ENCODE peak calls at places on chromosome 13, in nine cellular contexts. One of them, this sample, is unnamed.

GRCh38 chr13:40191186-40191980 is 475.1 kb downstream of the FOXO1 start:
- DNase-seq in stimulated activated CD8-positive, alpha-beta memory T cell treated with anti-CD3 and anti-CD28 coated beads, Interleukin-7, amount 100 ng/mL, for 4 hours: no peak
- DNase-seq in iris pigment epithelial cell: peak; percentile 50
- DNase-seq in stimulated activated CD4-positive, alpha-beta T cell treated with anti-CD3 and anti-CD28 coated beads, Interleukin-1b, Interleukin-23, amount 100 ng/mL, for 48 hours: no peak
- DNase-seq in NCI-H1417: no peak
- DNase-seq in A673: no peak
- DNase-seq in activated naive CD8-positive, alpha-beta T cell treated with anti-CD3 and anti-CD28 coated beads, Interleukin-2, amount 50 U/mL, for 24 hours: no peak
- DNase-seq in amniotic stem cell: no peak
- DNase-seq in cardiac fibroblast: no peak
- DNase-seq in this sample: no peak

GRCh38 chr13:21330126-21330861 is 128.8 kb downstream of the ZDHHC20 start:
- DNase-seq in stimulated activated CD8-positive, alpha-beta memory T cell treated with anti-CD3 and anti-CD28 coated beads, Interleukin-7, amount 100 ng/mL, for 4 hours: no peak
- DNase-seq in iris pigment epithelial cell: peak; percentile 33
- DNase-seq in stimulated activated CD4-positive, alpha-beta T cell treated with anti-CD3 and anti-CD28 coated beads, Interleukin-1b, Interleukin-23, amount 100 ng/mL, for 48 hours: peak; percentile 15
- DNase-seq in NCI-H1417: no peak
- DNase-seq in A673: no peak
- DNase-seq in activated naive CD8-positive, alpha-beta T cell treated with anti-CD3 and anti-CD28 coated beads, Interleukin-2, amount 50 U/mL, for 24 hours: no peak
- DNase-seq in amniotic stem cell: no peak
- DNase-seq in cardiac fibroblast: no peak
- DNase-seq in this sample: no peak

GRCh38 chr13:110001622-110002275 is 215.4 kb upstream of the IRS2 start:
- DNase-seq in stimulated activated CD8-positive, alpha-beta memory T cell treated with anti-CD3 and anti-CD28 coated beads, Interleukin-7, amount 100 ng/mL, for 4 hours: no peak
- DNase-seq in iris pigment epithelial cell: peak; percentile 76
- DNase-seq in stimulated activated CD4-positive, alpha-beta T cell treated with anti-CD3 and anti-CD28 coated beads, Interleukin-1b, Interleukin-23, amount 100 ng/mL, for 48 hours: no peak
- DNase-seq in NCI-H1417: no peak
- DNase-seq in A673: no peak
- DNase-seq in activated naive CD8-positive, alpha-beta T cell treated with anti-CD3 and anti-CD28 coated beads, Interleukin-2, amount 50 U/mL, for 24 hours: no peak
- DNase-seq in amniotic stem cell: peak; percentile 14
- DNase-seq in cardiac fibroblast: peak; percentile 86
- DNase-seq in this sample: no peak

GRCh38 chr13:37106642-37107041 is 1.2 kb upstream of the CSNK1A1L start:
- DNase-seq in stimulated activated CD8-positive, alpha-beta memory T cell treated with anti-CD3 and anti-CD28 coated beads, Interleukin-7, amount 100 ng/mL, for 4 hours: no peak
- DNase-seq in iris pigment epithelial cell: peak; percentile 48
- DNase-seq in stimulated activated CD4-positive, alpha-beta T cell treated with anti-CD3 and anti-CD28 coated beads, Interleukin-1b, Interleukin-23, amount 100 ng/mL, for 48 hours: no peak
- DNase-seq in NCI-H1417: no peak
- DNase-seq in A673: no peak
- DNase-seq in activated naive CD8-positive, alpha-beta T cell treated with anti-CD3 and anti-CD28 coated beads, Interleukin-2, amount 50 U/mL, for 24 hours: no peak
- DNase-seq in amniotic stem cell: no peak
- DNase-seq in cardiac fibroblast: no peak
- DNase-seq in this sample: no peak

GRCh38 chr13:65926750-65927171 is 1303.4 kb downstream of the PCDH9 start:
- DNase-seq in stimulated activated CD8-positive, alpha-beta memory T cell treated with anti-CD3 and anti-CD28 coated beads, Interleukin-7, amount 100 ng/mL, for 4 hours: no peak
- DNase-seq in iris pigment epithelial cell: no peak
- DNase-seq in stimulated activated CD4-positive, alpha-beta T cell treated with anti-CD3 and anti-CD28 coated beads, Interleukin-1b, Interleukin-23, amount 100 ng/mL, for 48 hours: no peak
- DNase-seq in NCI-H1417: peak; percentile 86
- DNase-seq in A673: no peak
- DNase-seq in activated naive CD8-positive, alpha-beta T cell treated with anti-CD3 and anti-CD28 coated beads, Interleukin-2, amount 50 U/mL, for 24 hours: no peak
- DNase-seq in amniotic stem cell: no peak
- DNase-seq in cardiac fibroblast: no peak
- DNase-seq in this sample: peak; percentile 71

GRCh38 chr13:64688893-64689677 is 2541.1 kb downstream of the PCDH9 start:
- DNase-seq in stimulated activated CD8-positive, alpha-beta memory T cell treated with anti-CD3 and anti-CD28 coated beads, Interleukin-7, amount 100 ng/mL, for 4 hours: no peak
- DNase-seq in iris pigment epithelial cell: peak; percentile 72
- DNase-seq in stimulated activated CD4-positive, alpha-beta T cell treated with anti-CD3 and anti-CD28 coated beads, Interleukin-1b, Interleukin-23, amount 100 ng/mL, for 48 hours: no peak
- DNase-seq in NCI-H1417: no peak
- DNase-seq in A673: no peak
- DNase-seq in activated naive CD8-positive, alpha-beta T cell treated with anti-CD3 and anti-CD28 coated beads, Interleukin-2, amount 50 U/mL, for 24 hours: no peak
- DNase-seq in amniotic stem cell: peak; percentile 18
- DNase-seq in cardiac fibroblast: peak; percentile 38
- DNase-seq in this sample: no peak

GRCh38 chr13:74040200-74040599 is 94.0 kb downstream of the KLF12 start:
- DNase-seq in stimulated activated CD8-positive, alpha-beta memory T cell treated with anti-CD3 and anti-CD28 coated beads, Interleukin-7, amount 100 ng/mL, for 4 hours: no peak
- DNase-seq in iris pigment epithelial cell: peak; percentile 31
- DNase-seq in stimulated activated CD4-positive, alpha-beta T cell treated with anti-CD3 and anti-CD28 coated beads, Interleukin-1b, Interleukin-23, amount 100 ng/mL, for 48 hours: peak; percentile 18
- DNase-seq in NCI-H1417: no peak
- DNase-seq in A673: peak; percentile 58
- DNase-seq in activated naive CD8-positive, alpha-beta T cell treated with anti-CD3 and anti-CD28 coated beads, Interleukin-2, amount 50 U/mL, for 24 hours: peak; percentile 35
- DNase-seq in amniotic stem cell: no peak
- DNase-seq in cardiac fibroblast: peak; percentile 32
- DNase-seq in this sample: peak; percentile 22

GRCh38 chr13:44692173-44692713 is 116.1 kb upstream of the TSC22D1 start:
- DNase-seq in stimulated activated CD8-positive, alpha-beta memory T cell treated with anti-CD3 and anti-CD28 coated beads, Interleukin-7, amount 100 ng/mL, for 4 hours: no peak
- DNase-seq in iris pigment epithelial cell: peak; percentile 20
- DNase-seq in stimulated activated CD4-positive, alpha-beta T cell treated with anti-CD3 and anti-CD28 coated beads, Interleukin-1b, Interleukin-23, amount 100 ng/mL, for 48 hours: no peak
- DNase-seq in NCI-H1417: no peak
- DNase-seq in A673: peak; percentile 7
- DNase-seq in activated naive CD8-positive, alpha-beta T cell treated with anti-CD3 and anti-CD28 coated beads, Interleukin-2, amount 50 U/mL, for 24 hours: no peak
- DNase-seq in amniotic stem cell: no peak
- DNase-seq in cardiac fibroblast: no peak
- DNase-seq in this sample: no peak

GRCh38 chr13:66180806-66181205 is 1049.3 kb downstream of the PCDH9 start:
- DNase-seq in stimulated activated CD8-positive, alpha-beta memory T cell treated with anti-CD3 and anti-CD28 coated beads, Interleukin-7, amount 100 ng/mL, for 4 hours: no peak
- DNase-seq in iris pigment epithelial cell: peak; percentile 7
- DNase-seq in stimulated activated CD4-positive, alpha-beta T cell treated with anti-CD3 and anti-CD28 coated beads, Interleukin-1b, Interleukin-23, amount 100 ng/mL, for 48 hours: no peak
- DNase-seq in NCI-H1417: no peak
- DNase-seq in A673: no peak
- DNase-seq in activated naive CD8-positive, alpha-beta T cell treated with anti-CD3 and anti-CD28 coated beads, Interleukin-2, amount 50 U/mL, for 24 hours: no peak
- DNase-seq in amniotic stem cell: no peak
- DNase-seq in cardiac fibroblast: no peak
- DNase-seq in this sample: no peak

GRCh38 chr13:102968572-102969228 is 97.5 kb downstream of the SLC10A2 start:
- DNase-seq in stimulated activated CD8-positive, alpha-beta memory T cell treated with anti-CD3 and anti-CD28 coated beads, Interleukin-7, amount 100 ng/mL, for 4 hours: no peak
- DNase-seq in iris pigment epithelial cell: no peak
- DNase-seq in stimulated activated CD4-positive, alpha-beta T cell treated with anti-CD3 and anti-CD28 coated beads, Interleukin-1b, Interleukin-23, amount 100 ng/mL, for 48 hours: no peak
- DNase-seq in NCI-H1417: no peak
- DNase-seq in A673: no peak
- DNase-seq in activated naive CD8-positive, alpha-beta T cell treated with anti-CD3 and anti-CD28 coated beads, Interleukin-2, amount 50 U/mL, for 24 hours: no peak
- DNase-seq in amniotic stem cell: no peak
- DNase-seq in cardiac fibroblast: no peak
- DNase-seq in this sample: no peak

GRCh38 chr13:19062801-19063200 is 118.8 kb downstream of the TUBA3C start:
- DNase-seq in stimulated activated CD8-positive, alpha-beta memory T cell treated with anti-CD3 and anti-CD28 coated beads, Interleukin-7, amount 100 ng/mL, for 4 hours: no peak
- DNase-seq in iris pigment epithelial cell: no peak
- DNase-seq in stimulated activated CD4-positive, alpha-beta T cell treated with anti-CD3 and anti-CD28 coated beads, Interleukin-1b, Interleukin-23, amount 100 ng/mL, for 48 hours: no peak
- DNase-seq in NCI-H1417: no peak
- DNase-seq in A673: no peak
- DNase-seq in activated naive CD8-positive, alpha-beta T cell treated with anti-CD3 and anti-CD28 coated beads, Interleukin-2, amount 50 U/mL, for 24 hours: no peak
- DNase-seq in amniotic stem cell: no peak
- DNase-seq in cardiac fibroblast: no peak
- DNase-seq in this sample: no peak

GRCh38 chr13:94784066-94784465 is 71.7 kb upstream of the SOX21 start:
- DNase-seq in stimulated activated CD8-positive, alpha-beta memory T cell treated with anti-CD3 and anti-CD28 coated beads, Interleukin-7, amount 100 ng/mL, for 4 hours: no peak
- DNase-seq in iris pigment epithelial cell: peak; percentile 30
- DNase-seq in stimulated activated CD4-positive, alpha-beta T cell treated with anti-CD3 and anti-CD28 coated beads, Interleukin-1b, Interleukin-23, amount 100 ng/mL, for 48 hours: no peak
- DNase-seq in NCI-H1417: no peak
- DNase-seq in A673: no peak
- DNase-seq in activated naive CD8-positive, alpha-beta T cell treated with anti-CD3 and anti-CD28 coated beads, Interleukin-2, amount 50 U/mL, for 24 hours: no peak
- DNase-seq in amniotic stem cell: no peak
- DNase-seq in cardiac fibroblast: peak; percentile 54
- DNase-seq in this sample: no peak

This sample was measured in NCI-H748 treated with DMSO at 0.1 percent for 48 hours.